ENCODE peak calls at places on chromosomes 11 and 22, in four cellular contexts. W, N, R and S are unnamed samples.

GRCh38 chr11:70882716-70883085 is 369.7 kb downstream of the SHANK2 start:
- DNase-seq in W (no peak), N (no peak), R (no peak), S (no peak)

GRCh38 chr11:13339196-13340153 is 61.9 kb downstream of the BMAL1 start:
- DNase-seq in W (no peak), N (no peak), R (peak; percentile 24), S (peak; percentile 29)

GRCh38 chr11:86577663-86578636 is 94.5 kb downstream of the ME3 start:
- DNase-seq in W (peak; percentile 44), N (peak; percentile 86), R (peak; percentile 41), S (no peak)

GRCh38 chr11:44637477-44637876 is 72.0 kb downstream of the CD82 start:
- DNase-seq in W (no peak), N (no peak), R (no peak), S (no peak)

GRCh38 chr11:9138133-9138453 is 46.7 kb upstream of the SCUBE2 start:
- DNase-seq in W (no peak), N (no peak), R (no peak), S (no peak)

GRCh38 chr11:79173615-79174014 is 267.2 kb downstream of the TENM4 start:
- DNase-seq in W (no peak), N (peak; percentile 41), R (no peak), S (no peak)

GRCh38 chr11:103910721-103911120 is 125.7 kb upstream of the DDI1 start:
- DNase-seq in W (no peak), N (no peak), R (no peak), S (no peak)

GRCh38 chr11:80136991-80137390 is 696.2 kb upstream of the TENM4 start:
- DNase-seq in W (no peak), N (no peak), R (no peak), S (no peak)

GRCh38 chr11:128188346-128189115 is 398.8 kb downstream of the ETS1 start:
- DNase-seq in W (no peak), N (no peak), R (no peak), S (no peak)

GRCh38 chr11:27501102-27501501 is 5.5 kb downstream of the LIN7C start:
- DNase-seq in W (no peak), N (no peak), R (no peak), S (no peak)

GRCh38 chr11:114076974-114077373 is 17.5 kb downstream of the ZBTB16 start:
- DNase-seq in W (no peak), N (no peak), R (no peak), S (no peak)

GRCh38 chr11:119085523-119085878 is 820 bp downstream of the HMBS start:
- DNase-seq in W (no peak), N (no peak), R (no peak), S (no peak)

GRCh38 chr11:64036081-64037026 is 623 bp downstream of the FLRT1 start:
- DNase-seq in W (no peak), N (peak; percentile 64), R (peak; percentile 33), S (no peak)

GRCh38 chr22:49099496-49100124 is 728.1 kb downstream of the BRD1 start:
- DNase-seq in W (no peak), N (no peak), R (no peak), S (no peak)

GRCh38 chr22:24406322-24407277 is 20.8 kb upstream of the ADORA2A start:
- DNase-seq in W (no peak), N (no peak), R (no peak), S (no peak)

GRCh38 chr11:78557236-78557635 is 17.4 kb downstream of the NARS2 start:
- DNase-seq in W (no peak), N (no peak), R (no peak), S (no peak)

GRCh38 chr11:75633409-75634011 is 35.3 kb downstream of the MAP6 start:
- DNase-seq in W (no peak), N (no peak), R (no peak), S (no peak)

GRCh38 chr11:63920126-63920869 is 3.3 kb upstream of the RCOR2 start:
- DNase-seq in W (no peak), N (peak; percentile 95), R (peak; percentile 82), S (no peak)

GRCh38 chr11:33268945-33269567 is 11.9 kb downstream of the HIPK3 start:
- DNase-seq in W (no peak), N (no peak), R (no peak), S (no peak)

GRCh38 chr11:127458561-127458960 is 458.0 kb upstream of the KIRREL3 start:
- DNase-seq in W (no peak), N (no peak), R (no peak), S (no peak)

GRCh38 chr11:118012083-118012669 is 26.0 kb downstream of the IL10RA start:
- DNase-seq in W (no peak), N (peak; percentile 46), R (no peak), S (no peak)

DNA sequence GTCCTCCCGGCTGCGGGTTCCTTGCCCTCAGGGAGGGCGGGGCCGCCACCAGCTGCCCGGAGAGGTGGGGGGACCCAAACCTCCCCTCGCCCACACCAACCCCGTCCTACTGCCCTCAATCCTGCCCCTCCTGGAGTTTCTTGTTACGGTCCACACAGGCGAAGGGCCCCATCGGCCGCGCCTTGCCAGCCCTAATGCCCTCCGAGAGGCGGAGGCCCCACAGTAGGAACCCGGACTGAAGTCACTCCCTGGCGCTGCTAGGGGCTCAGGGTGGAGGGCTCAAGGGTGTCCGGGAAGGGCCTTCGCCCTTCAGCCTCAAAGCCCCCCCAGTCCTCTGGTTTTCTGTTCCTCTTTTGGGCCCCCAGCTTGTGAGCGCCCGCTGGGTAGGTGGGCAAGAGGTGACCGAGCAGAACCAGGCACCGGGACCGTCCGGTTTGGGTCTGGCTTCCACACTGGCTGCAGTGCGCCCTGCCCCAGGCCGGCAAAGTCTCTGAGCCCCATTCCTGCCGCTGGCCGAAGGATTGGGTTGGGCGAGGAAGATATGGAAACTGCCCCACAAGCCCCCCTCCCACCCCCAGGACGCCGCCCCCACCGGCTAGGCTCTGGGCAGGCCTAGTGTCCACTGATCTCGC is 24.5 kb downstream of the DUSP8 start:
- DNase-seq in W (no peak), N (no peak), R (no peak), S (no peak)
- H3K4me3 ChIP-seq in W (peak overlapping the region; percentile 16), N (peak overlapping the region; percentile 52), R (no peak overlapping the region), S (peak overlapping the region; percentile 40)

DNA sequence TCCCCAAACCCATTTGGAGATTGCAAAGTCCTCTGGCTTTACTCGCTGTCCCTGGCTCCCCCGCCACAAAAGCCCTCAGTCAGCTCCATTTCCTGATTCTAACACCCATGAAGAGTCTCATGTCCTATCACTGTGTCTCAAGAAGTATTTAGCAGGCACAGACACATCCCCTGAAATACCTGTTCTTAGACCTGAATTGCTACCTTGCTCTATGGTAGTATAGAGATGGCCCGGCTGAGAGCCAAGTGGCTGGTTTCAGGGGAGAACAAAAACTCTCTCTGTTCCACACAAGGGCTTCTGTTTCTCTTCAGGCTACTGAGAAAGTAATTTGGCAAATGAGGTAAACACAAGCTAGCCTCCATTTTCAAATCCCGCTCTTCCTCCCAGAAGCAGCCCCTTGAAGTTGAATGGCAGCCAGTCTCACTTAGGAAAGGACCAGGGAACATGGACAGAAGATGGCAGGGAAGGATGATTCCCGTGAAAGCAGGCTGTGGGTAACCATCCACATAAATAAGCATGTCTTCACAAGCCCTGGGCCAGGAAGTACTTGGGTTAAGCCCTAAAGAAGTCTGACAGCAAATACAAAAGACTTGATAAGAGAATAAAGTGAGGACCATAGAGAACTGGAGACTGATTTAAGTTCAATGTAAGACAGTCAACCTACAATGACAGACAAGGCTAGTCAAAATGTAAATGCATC is 137.8 kb downstream of the C11orf58 start:
- DNase-seq in W (no peak), N (no peak), R (no peak), S (no peak)
- H3K4me3 ChIP-seq in W (no peak overlapping the region), N (no peak overlapping the region), R (no peak overlapping the region), S (no peak overlapping the region)

DNA sequence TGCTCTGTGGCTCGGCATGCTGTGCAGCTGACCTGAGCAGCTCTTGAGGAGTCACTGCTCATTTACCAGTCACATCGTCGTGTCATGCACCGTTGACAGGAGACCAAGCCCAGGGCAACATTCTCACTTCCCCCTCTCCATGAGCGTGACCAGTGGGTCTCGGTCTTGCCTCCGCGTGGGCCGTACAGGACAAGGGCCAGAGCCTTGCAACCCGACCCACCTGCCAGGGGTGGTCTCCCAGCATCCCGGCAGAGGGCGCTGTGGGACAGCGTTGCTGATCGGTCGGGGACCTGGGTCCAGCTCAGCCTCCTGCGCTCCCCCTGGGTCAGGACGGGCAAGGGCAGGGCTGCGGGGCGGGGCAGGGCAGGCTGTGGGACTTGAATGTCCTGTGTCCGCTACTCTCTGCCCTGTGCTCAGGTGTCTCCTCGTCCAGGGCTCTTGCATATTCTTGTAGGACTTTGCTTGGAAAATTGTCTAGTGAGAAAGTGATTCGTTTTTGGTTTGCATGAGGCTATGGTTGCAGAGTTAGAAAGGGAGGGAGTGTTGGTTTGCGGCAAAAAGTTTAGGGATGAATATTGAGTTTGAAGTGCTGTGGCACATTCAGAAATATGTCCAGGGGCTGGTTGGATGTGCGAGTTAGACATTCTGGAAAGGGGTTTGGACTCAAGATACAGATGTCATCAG is 16.2 kb downstream of the EIF4G2 start:
- DNase-seq in W (peak; percentile 62), N (peak; percentile 92), R (peak; percentile 91), S (peak; percentile 62)
- H3K4me3 ChIP-seq in W (no peak overlapping the region), N (no peak overlapping the region), R (no peak overlapping the region), S (no peak overlapping the region)

GRCh38 chr11:122155765-122156527 is 39.9 kb upstream of the BLID start:
- DNase-seq in W (no peak), N (no peak), R (no peak), S (no peak)

GRCh38 chr11:122154227-122154626 is 38.2 kb upstream of the BLID start:
- DNase-seq in W (no peak), N (no peak), R (no peak), S (no peak)

GRCh38 chr11:122153746-122154145 is 37.7 kb upstream of the BLID start:
- DNase-seq in W (no peak), N (no peak), R (no peak), S (no peak)

GRCh38 chr11:122157540-122158173 is 41.6 kb upstream of the BLID start:
- DNase-seq in W (no peak), N (no peak), R (no peak), S (no peak)

DNA sequence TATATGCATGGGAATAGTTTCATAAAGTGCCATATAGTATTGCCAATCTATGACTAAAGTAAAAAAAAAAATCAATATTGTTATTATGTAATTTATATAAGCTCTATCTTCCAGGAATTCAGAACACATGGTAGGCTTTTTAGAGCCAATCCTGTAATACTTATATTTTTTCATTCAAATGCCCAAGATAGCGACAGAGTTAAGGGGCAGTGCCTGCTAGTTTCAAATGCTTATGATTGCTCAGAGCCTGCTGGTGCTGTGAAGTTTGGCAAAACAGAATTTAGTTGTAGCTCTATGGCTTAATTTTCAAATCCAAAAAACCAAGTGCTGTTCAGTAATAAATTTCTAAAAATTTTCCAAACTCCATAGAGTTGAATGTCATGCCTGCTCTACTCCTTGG is 39.0 kb upstream of the BLID start:
- DNase-seq in W (no peak), N (no peak), R (no peak), S (no peak)
- H3K4me3 ChIP-seq in W (no peak overlapping the region), N (no peak overlapping the region), R (no peak overlapping the region), S (no peak overlapping the region)

DNA sequence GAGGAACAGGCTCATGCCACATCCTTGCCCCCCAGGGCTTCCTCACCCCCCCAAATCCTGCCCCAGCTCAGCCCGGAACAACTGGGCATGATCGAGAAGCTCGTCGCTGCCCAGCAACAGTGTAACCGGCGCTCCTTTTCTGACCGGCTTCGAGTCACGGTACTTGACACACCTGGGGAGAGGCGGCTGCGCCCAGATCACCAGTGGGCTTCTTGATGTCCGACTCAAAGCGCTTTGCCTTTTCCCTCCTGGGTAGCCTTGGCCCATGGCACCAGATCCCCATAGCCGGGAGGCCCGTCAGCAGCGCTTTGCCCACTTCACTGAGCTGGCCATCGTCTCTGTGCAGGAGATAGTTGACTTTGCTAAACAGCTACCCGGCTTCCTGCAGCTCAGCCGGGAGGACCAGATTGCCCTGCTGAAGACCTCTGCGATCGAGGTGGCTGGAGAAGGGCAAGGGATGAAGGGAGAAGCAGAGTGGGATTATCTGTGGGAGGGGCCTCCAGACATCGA is 3.5 kb downstream of the NR1H3 start:
- DNase-seq in W (no peak), N (no peak), R (no peak), S (no peak)
- H3K4me3 ChIP-seq in W (no peak overlapping the region), N (no peak overlapping the region), R (no peak overlapping the region), S (no peak overlapping the region)